ENCODE peak calls at places on chromosomes 4 and X, in nine cellular contexts. One of them, this sample, is unnamed.

GRCh38 chrX:153731117-153731844 is 6.6 kb downstream of the ABCD1 start:
- DNase-seq in AG10803: no peak
- DNase-seq in ecto neural progenitor cell: no peak
- DNase-seq in mesothelial cell of epicardium: no peak
- DNase-seq in left ventricle myocardium superior: no peak
- DNase-seq in activated naive CD8-positive, alpha-beta T cell treated with anti-CD3 and anti-CD28 coated beads, Interleukin-2, amount 50 U/mL, for 16 hours: no peak
- DNase-seq in colonic mucosa: no peak
- DNase-seq in left colon: no peak
- DNase-seq in AG09309: no peak
- DNase-seq in this sample: no peak

GRCh38 chrX:107736781-107737531 is 38.6 kb downstream of the TSC22D3 start:
- DNase-seq in AG10803: no peak
- DNase-seq in ecto neural progenitor cell: no peak
- DNase-seq in mesothelial cell of epicardium: no peak
- DNase-seq in left ventricle myocardium superior: peak; percentile 41
- DNase-seq in activated naive CD8-positive, alpha-beta T cell treated with anti-CD3 and anti-CD28 coated beads, Interleukin-2, amount 50 U/mL, for 16 hours: no peak
- DNase-seq in colonic mucosa: no peak
- DNase-seq in left colon: no peak
- DNase-seq in AG09309: no peak
- DNase-seq in this sample: no peak

GRCh38 chr4:159267023-159267939 is 164.4 kb downstream of the RAPGEF2 start:
- DNase-seq in AG10803: peak; percentile 22
- DNase-seq in ecto neural progenitor cell: no peak
- DNase-seq in mesothelial cell of epicardium: no peak
- DNase-seq in left ventricle myocardium superior: no peak
- DNase-seq in activated naive CD8-positive, alpha-beta T cell treated with anti-CD3 and anti-CD28 coated beads, Interleukin-2, amount 50 U/mL, for 16 hours: no peak
- DNase-seq in colonic mucosa: no peak
- DNase-seq in left colon: no peak
- DNase-seq in AG09309: no peak
- DNase-seq in this sample: no peak

GRCh38 chrX:151871244-151871643 is 41.4 kb upstream of the MAGEA4 start:
- DNase-seq in AG10803: peak; percentile 90
- DNase-seq in ecto neural progenitor cell: no peak
- DNase-seq in mesothelial cell of epicardium: no peak
- DNase-seq in left ventricle myocardium superior: no peak
- DNase-seq in activated naive CD8-positive, alpha-beta T cell treated with anti-CD3 and anti-CD28 coated beads, Interleukin-2, amount 50 U/mL, for 16 hours: no peak
- DNase-seq in colonic mucosa: no peak
- DNase-seq in left colon: no peak
- DNase-seq in AG09309: peak; percentile 88
- DNase-seq in this sample: no peak

GRCh38 chr4:98510757-98511517 is 147.5 kb downstream of the TSPAN5 start:
- DNase-seq in AG10803: peak; percentile 98
- DNase-seq in ecto neural progenitor cell: no peak
- DNase-seq in mesothelial cell of epicardium: no peak
- DNase-seq in left ventricle myocardium superior: no peak
- DNase-seq in activated naive CD8-positive, alpha-beta T cell treated with anti-CD3 and anti-CD28 coated beads, Interleukin-2, amount 50 U/mL, for 16 hours: no peak
- DNase-seq in colonic mucosa: no peak
- DNase-seq in left colon: no peak
- DNase-seq in AG09309: peak; percentile 93
- DNase-seq in this sample: no peak

GRCh38 chr4:163263601-163264000 is 68.8 kb downstream of the NPY1R start:
- DNase-seq in AG10803: no peak
- DNase-seq in ecto neural progenitor cell: no peak
- DNase-seq in mesothelial cell of epicardium: no peak
- DNase-seq in left ventricle myocardium superior: no peak
- DNase-seq in activated naive CD8-positive, alpha-beta T cell treated with anti-CD3 and anti-CD28 coated beads, Interleukin-2, amount 50 U/mL, for 16 hours: no peak
- DNase-seq in colonic mucosa: no peak
- DNase-seq in left colon: no peak
- DNase-seq in AG09309: no peak
- DNase-seq in this sample: no peak

GRCh38 chr4:19523964-19524363 is 727.7 kb upstream of the SLIT2 start:
- DNase-seq in AG10803: no peak
- DNase-seq in ecto neural progenitor cell: no peak
- DNase-seq in mesothelial cell of epicardium: no peak
- DNase-seq in left ventricle myocardium superior: no peak
- DNase-seq in activated naive CD8-positive, alpha-beta T cell treated with anti-CD3 and anti-CD28 coated beads, Interleukin-2, amount 50 U/mL, for 16 hours: no peak
- DNase-seq in colonic mucosa: no peak
- DNase-seq in left colon: no peak
- DNase-seq in AG09309: no peak
- DNase-seq in this sample: no peak

GRCh38 chr4:60944070-60944469 is 256.1 kb upstream of the ADGRL3 start:
- DNase-seq in AG10803: no peak
- DNase-seq in ecto neural progenitor cell: no peak
- DNase-seq in mesothelial cell of epicardium: no peak
- DNase-seq in left ventricle myocardium superior: no peak
- DNase-seq in activated naive CD8-positive, alpha-beta T cell treated with anti-CD3 and anti-CD28 coated beads, Interleukin-2, amount 50 U/mL, for 16 hours: no peak
- DNase-seq in colonic mucosa: no peak
- DNase-seq in left colon: no peak
- DNase-seq in AG09309: no peak
- DNase-seq in this sample: no peak

GRCh38 chrX:150192846-150193245 is 170.3 kb upstream of the MAMLD1 start:
- DNase-seq in AG10803: no peak
- DNase-seq in ecto neural progenitor cell: no peak
- DNase-seq in mesothelial cell of epicardium: no peak
- DNase-seq in left ventricle myocardium superior: no peak
- DNase-seq in activated naive CD8-positive, alpha-beta T cell treated with anti-CD3 and anti-CD28 coated beads, Interleukin-2, amount 50 U/mL, for 16 hours: no peak
- DNase-seq in colonic mucosa: no peak
- DNase-seq in left colon: no peak
- DNase-seq in AG09309: no peak
- DNase-seq in this sample: no peak

GRCh38 chrX:130625381-130625780 is 223.6 kb downstream of the RBMX2 start:
- DNase-seq in AG10803: no peak
- DNase-seq in ecto neural progenitor cell: no peak
- DNase-seq in mesothelial cell of epicardium: no peak
- DNase-seq in left ventricle myocardium superior: no peak
- DNase-seq in activated naive CD8-positive, alpha-beta T cell treated with anti-CD3 and anti-CD28 coated beads, Interleukin-2, amount 50 U/mL, for 16 hours: no peak
- DNase-seq in colonic mucosa: no peak
- DNase-seq in left colon: no peak
- DNase-seq in AG09309: no peak
- DNase-seq in this sample: no peak

GRCh38 chrX:44035576-44035975 is 62.4 kb upstream of the NDP start:
- DNase-seq in AG10803: no peak
- DNase-seq in ecto neural progenitor cell: no peak
- DNase-seq in mesothelial cell of epicardium: no peak
- DNase-seq in left ventricle myocardium superior: no peak
- DNase-seq in activated naive CD8-positive, alpha-beta T cell treated with anti-CD3 and anti-CD28 coated beads, Interleukin-2, amount 50 U/mL, for 16 hours: no peak
- DNase-seq in colonic mucosa: no peak
- DNase-seq in left colon: no peak
- DNase-seq in AG09309: no peak
- DNase-seq in this sample: no peak